ENCODE peak calls at places on chromosomes 6 and 20, in ten cellular contexts. One of them, this sample, is unnamed.

GRCh38 chr6:162871966-162872365 is 144.2 kb downstream of the PACRG start:
- DNase-seq in Right ventricle myocardium superior: no peak
- DNase-seq in nephron progenitor cell: no peak
- DNase-seq in ELF-1: no peak
- DNase-seq in stimulated activated CD8-positive, alpha-beta memory T cell treated with anti-CD3 and anti-CD28 coated beads, Interleukin-15, amount 100 ng/mL, for 4 hours: no peak
- DNase-seq in right cardiac atrium: no peak
- DNase-seq in HEK293T: no peak
- DNase-seq in naive thymus-derived CD8-positive, alpha-beta T cell: no peak
- DNase-seq in left kidney: no peak
- DNase-seq in ELR: no peak
- DNase-seq in this sample: no peak

GRCh38 chr6:28789553-28790083 is 134.2 kb downstream of the TRIM27 start:
- DNase-seq in ELR: peak; percentile 79
- DNase-seq in right cardiac atrium: no peak
- DNase-seq in nephron progenitor cell: no peak
- DNase-seq in naive thymus-derived CD8-positive, alpha-beta T cell: no peak
- DNase-seq in HEK293T: no peak
- DNase-seq in Right ventricle myocardium superior: no peak
- DNase-seq in ELF-1: peak; percentile 91
- DNase-seq in stimulated activated CD8-positive, alpha-beta memory T cell treated with anti-CD3 and anti-CD28 coated beads, Interleukin-15, amount 100 ng/mL, for 4 hours: no peak
- DNase-seq in left kidney: peak; percentile 53
- DNase-seq in this sample: peak; percentile 79

GRCh38 chr20:58308680-58309527 is 611 bp upstream of the RAB22A start:
- DNase-seq in left kidney: peak; percentile 74
- DNase-seq in Right ventricle myocardium superior: peak; percentile 80
- DNase-seq in HEK293T: peak; percentile 82
- DNase-seq in nephron progenitor cell: peak; percentile 65
- DNase-seq in right cardiac atrium: peak; percentile 87
- DNase-seq in naive thymus-derived CD8-positive, alpha-beta T cell: no peak
- DNase-seq in ELF-1: peak; percentile 50
- DNase-seq in stimulated activated CD8-positive, alpha-beta memory T cell treated with anti-CD3 and anti-CD28 coated beads, Interleukin-15, amount 100 ng/mL, for 4 hours: no peak
- DNase-seq in ELR: peak; percentile 66
- DNase-seq in this sample: peak; percentile 40

GRCh38 chr20:44404204-44405181 is 49.0 kb downstream of the HNF4A start:
- DNase-seq in nephron progenitor cell: no peak
- DNase-seq in HEK293T: no peak
- DNase-seq in naive thymus-derived CD8-positive, alpha-beta T cell: no peak
- DNase-seq in ELF-1: no peak
- DNase-seq in left kidney: no peak
- DNase-seq in stimulated activated CD8-positive, alpha-beta memory T cell treated with anti-CD3 and anti-CD28 coated beads, Interleukin-15, amount 100 ng/mL, for 4 hours: no peak
- DNase-seq in ELR: no peak
- DNase-seq in Right ventricle myocardium superior: no peak
- DNase-seq in right cardiac atrium: no peak
- DNase-seq in this sample: no peak

GRCh38 chr6:137903933-137904821 is 37.1 kb downstream of the TNFAIP3 start:
- DNase-seq in nephron progenitor cell: no peak
- DNase-seq in right cardiac atrium: no peak
- DNase-seq in ELF-1: no peak
- DNase-seq in left kidney: no peak
- DNase-seq in Right ventricle myocardium superior: no peak
- DNase-seq in ELR: peak; percentile 59
- DNase-seq in stimulated activated CD8-positive, alpha-beta memory T cell treated with anti-CD3 and anti-CD28 coated beads, Interleukin-15, amount 100 ng/mL, for 4 hours: peak; percentile 35
- DNase-seq in HEK293T: no peak
- DNase-seq in naive thymus-derived CD8-positive, alpha-beta T cell: no peak
- DNase-seq in this sample: no peak

GRCh38 chr6:152669894-152670293 is 27.8 kb upstream of the MYCT1 start:
- DNase-seq in ELR: peak; percentile 46
- DNase-seq in stimulated activated CD8-positive, alpha-beta memory T cell treated with anti-CD3 and anti-CD28 coated beads, Interleukin-15, amount 100 ng/mL, for 4 hours: no peak
- DNase-seq in left kidney: peak; percentile 26
- DNase-seq in right cardiac atrium: no peak
- DNase-seq in HEK293T: no peak
- DNase-seq in nephron progenitor cell: no peak
- DNase-seq in Right ventricle myocardium superior: no peak
- DNase-seq in ELF-1: no peak
- DNase-seq in naive thymus-derived CD8-positive, alpha-beta T cell: no peak
- DNase-seq in this sample: no peak

GRCh38 chr6:148465654-148466053 is 123.0 kb downstream of the SASH1 start:
- DNase-seq in HEK293T: no peak
- DNase-seq in stimulated activated CD8-positive, alpha-beta memory T cell treated with anti-CD3 and anti-CD28 coated beads, Interleukin-15, amount 100 ng/mL, for 4 hours: no peak
- DNase-seq in ELR: no peak
- DNase-seq in naive thymus-derived CD8-positive, alpha-beta T cell: no peak
- DNase-seq in Right ventricle myocardium superior: no peak
- DNase-seq in left kidney: no peak
- DNase-seq in right cardiac atrium: peak; percentile 29
- DNase-seq in ELF-1: no peak
- DNase-seq in nephron progenitor cell: no peak
- DNase-seq in this sample: no peak

GRCh38 chr6:111482236-111482958 is 621 bp downstream of the REV3L start:
- DNase-seq in Right ventricle myocardium superior: peak; percentile 69
- DNase-seq in HEK293T: no peak
- DNase-seq in nephron progenitor cell: peak; percentile 62
- DNase-seq in left kidney: peak; percentile 82
- DNase-seq in stimulated activated CD8-positive, alpha-beta memory T cell treated with anti-CD3 and anti-CD28 coated beads, Interleukin-15, amount 100 ng/mL, for 4 hours: peak; percentile 10
- DNase-seq in ELR: peak; percentile 61
- DNase-seq in ELF-1: peak; percentile 54
- DNase-seq in right cardiac atrium: peak; percentile 84
- DNase-seq in naive thymus-derived CD8-positive, alpha-beta T cell: peak; percentile 63
- DNase-seq in this sample: peak; percentile 46

GRCh38 chr20:54980321-54980960 is 505.0 kb downstream of the DOK5 start:
- DNase-seq in right cardiac atrium: no peak
- DNase-seq in stimulated activated CD8-positive, alpha-beta memory T cell treated with anti-CD3 and anti-CD28 coated beads, Interleukin-15, amount 100 ng/mL, for 4 hours: no peak
- DNase-seq in HEK293T: no peak
- DNase-seq in Right ventricle myocardium superior: no peak
- DNase-seq in ELF-1: peak; percentile 8
- DNase-seq in naive thymus-derived CD8-positive, alpha-beta T cell: no peak
- DNase-seq in ELR: peak; percentile 0
- DNase-seq in nephron progenitor cell: peak; percentile 8
- DNase-seq in left kidney: peak; percentile 66
- DNase-seq in this sample: peak; percentile 22

GRCh38 chr6:72386324-72386723 is 235.5 kb upstream of the KCNQ5 start:
- DNase-seq in ELR: peak; percentile 3
- DNase-seq in nephron progenitor cell: no peak
- DNase-seq in Right ventricle myocardium superior: no peak
- DNase-seq in HEK293T: no peak
- DNase-seq in naive thymus-derived CD8-positive, alpha-beta T cell: no peak
- DNase-seq in left kidney: no peak
- DNase-seq in ELF-1: no peak
- DNase-seq in right cardiac atrium: no peak
- DNase-seq in stimulated activated CD8-positive, alpha-beta memory T cell treated with anti-CD3 and anti-CD28 coated beads, Interleukin-15, amount 100 ng/mL, for 4 hours: no peak
- DNase-seq in this sample: no peak

GRCh38 chr6:4074478-4075235 is 4.3 kb downstream of the FAM217A start:
- DNase-seq in HEK293T: no peak
- DNase-seq in naive thymus-derived CD8-positive, alpha-beta T cell: no peak
- DNase-seq in ELR: no peak
- DNase-seq in nephron progenitor cell: no peak
- DNase-seq in right cardiac atrium: no peak
- DNase-seq in left kidney: no peak
- DNase-seq in ELF-1: no peak
- DNase-seq in stimulated activated CD8-positive, alpha-beta memory T cell treated with anti-CD3 and anti-CD28 coated beads, Interleukin-15, amount 100 ng/mL, for 4 hours: no peak
- DNase-seq in Right ventricle myocardium superior: no peak
- DNase-seq in this sample: no peak

GRCh38 chr20:49821850-49822249 is 9.2 kb downstream of the SLC9A8 start:
- DNase-seq in nephron progenitor cell: no peak
- DNase-seq in naive thymus-derived CD8-positive, alpha-beta T cell: no peak
- DNase-seq in ELF-1: no peak
- DNase-seq in Right ventricle myocardium superior: no peak
- DNase-seq in stimulated activated CD8-positive, alpha-beta memory T cell treated with anti-CD3 and anti-CD28 coated beads, Interleukin-15, amount 100 ng/mL, for 4 hours: no peak
- DNase-seq in HEK293T: no peak
- DNase-seq in left kidney: no peak
- DNase-seq in ELR: peak; percentile 52
- DNase-seq in right cardiac atrium: no peak
- DNase-seq in this sample: no peak

GRCh38 chr6:130671119-130672104 is 155.8 kb upstream of the SMLR1 start:
- DNase-seq in Right ventricle myocardium superior: no peak
- DNase-seq in HEK293T: no peak
- DNase-seq in nephron progenitor cell: no peak
- DNase-seq in right cardiac atrium: peak; percentile 58
- DNase-seq in ELF-1: no peak
- DNase-seq in naive thymus-derived CD8-positive, alpha-beta T cell: no peak
- DNase-seq in stimulated activated CD8-positive, alpha-beta memory T cell treated with anti-CD3 and anti-CD28 coated beads, Interleukin-15, amount 100 ng/mL, for 4 hours: no peak
- DNase-seq in ELR: no peak
- DNase-seq in left kidney: no peak
- DNase-seq in this sample: no peak

GRCh38 chr6:150352321-150353296 is 16.2 kb upstream of the IYD start:
- DNase-seq in ELF-1: no peak
- DNase-seq in right cardiac atrium: no peak
- DNase-seq in naive thymus-derived CD8-positive, alpha-beta T cell: no peak
- DNase-seq in ELR: peak; percentile 39
- DNase-seq in stimulated activated CD8-positive, alpha-beta memory T cell treated with anti-CD3 and anti-CD28 coated beads, Interleukin-15, amount 100 ng/mL, for 4 hours: no peak
- DNase-seq in Right ventricle myocardium superior: no peak
- DNase-seq in HEK293T: no peak
- DNase-seq in nephron progenitor cell: no peak
- DNase-seq in left kidney: peak; percentile 39
- DNase-seq in this sample: no peak

GRCh38 chr20:50516180-50516934 is 6.2 kb downstream of the PTPN1 start:
- DNase-seq in ELR: no peak
- DNase-seq in left kidney: no peak
- DNase-seq in stimulated activated CD8-positive, alpha-beta memory T cell treated with anti-CD3 and anti-CD28 coated beads, Interleukin-15, amount 100 ng/mL, for 4 hours: no peak
- DNase-seq in right cardiac atrium: no peak
- DNase-seq in HEK293T: no peak
- DNase-seq in Right ventricle myocardium superior: no peak
- DNase-seq in nephron progenitor cell: no peak
- DNase-seq in ELF-1: no peak
- DNase-seq in naive thymus-derived CD8-positive, alpha-beta T cell: no peak
- DNase-seq in this sample: no peak

GRCh38 chr6:110233769-110234374 is 53.6 kb downstream of the CDC40 start:
- DNase-seq in HEK293T: no peak
- DNase-seq in ELR: no peak
- DNase-seq in naive thymus-derived CD8-positive, alpha-beta T cell: peak; percentile 26
- DNase-seq in Right ventricle myocardium superior: no peak
- DNase-seq in stimulated activated CD8-positive, alpha-beta memory T cell treated with anti-CD3 and anti-CD28 coated beads, Interleukin-15, amount 100 ng/mL, for 4 hours: no peak
- DNase-seq in nephron progenitor cell: no peak
- DNase-seq in left kidney: no peak
- DNase-seq in ELF-1: no peak
- DNase-seq in right cardiac atrium: no peak
- DNase-seq in this sample: peak; percentile 26

GRCh38 chr6:31541059-31541657 is 645 bp downstream of the DDX39B start:
- DNase-seq in naive thymus-derived CD8-positive, alpha-beta T cell: peak; percentile 82
- DNase-seq in left kidney: peak; percentile 90
- DNase-seq in ELR: peak; percentile 74
- DNase-seq in nephron progenitor cell: peak; percentile 45
- DNase-seq in stimulated activated CD8-positive, alpha-beta memory T cell treated with anti-CD3 and anti-CD28 coated beads, Interleukin-15, amount 100 ng/mL, for 4 hours: peak; percentile 37
- DNase-seq in Right ventricle myocardium superior: peak; percentile 51
- DNase-seq in HEK293T: peak; percentile 54
- DNase-seq in right cardiac atrium: peak; percentile 70
- DNase-seq in ELF-1: peak; percentile 68
- DNase-seq in this sample: peak; percentile 72

GRCh38 chr20:33658510-33658909 is 3.6 kb upstream of the C20orf144 start:
- DNase-seq in nephron progenitor cell: no peak
- DNase-seq in ELF-1: no peak
- DNase-seq in naive thymus-derived CD8-positive, alpha-beta T cell: no peak
- DNase-seq in left kidney: no peak
- DNase-seq in HEK293T: no peak
- DNase-seq in Right ventricle myocardium superior: no peak
- DNase-seq in ELR: no peak
- DNase-seq in stimulated activated CD8-positive, alpha-beta memory T cell treated with anti-CD3 and anti-CD28 coated beads, Interleukin-15, amount 100 ng/mL, for 4 hours: no peak
- DNase-seq in right cardiac atrium: no peak
- DNase-seq in this sample: no peak

GRCh38 chr20:63553251-63553932 is 567 bp upstream of the FNDC11 start:
- DNase-seq in naive thymus-derived CD8-positive, alpha-beta T cell: peak; percentile 90
- DNase-seq in HEK293T: peak; percentile 90
- DNase-seq in Right ventricle myocardium superior: peak; percentile 84
- DNase-seq in left kidney: peak; percentile 88
- DNase-seq in ELF-1: peak; percentile 85
- DNase-seq in stimulated activated CD8-positive, alpha-beta memory T cell treated with anti-CD3 and anti-CD28 coated beads, Interleukin-15, amount 100 ng/mL, for 4 hours: peak; percentile 78
- DNase-seq in ELR: peak; percentile 83
- DNase-seq in nephron progenitor cell: peak; percentile 96
- DNase-seq in right cardiac atrium: peak; percentile 91
- DNase-seq in this sample: peak; percentile 80

GRCh38 chr6:159908535-159908934 is 17.7 kb downstream of the MAS1 start:
- DNase-seq in ELF-1: no peak
- DNase-seq in Right ventricle myocardium superior: no peak
- DNase-seq in naive thymus-derived CD8-positive, alpha-beta T cell: no peak
- DNase-seq in stimulated activated CD8-positive, alpha-beta memory T cell treated with anti-CD3 and anti-CD28 coated beads, Interleukin-15, amount 100 ng/mL, for 4 hours: no peak
- DNase-seq in ELR: no peak
- DNase-seq in right cardiac atrium: no peak
- DNase-seq in nephron progenitor cell: no peak
- DNase-seq in left kidney: no peak
- DNase-seq in HEK293T: no peak
- DNase-seq in this sample: no peak

GRCh38 chr6:17013701-17014100 is 88.1 kb upstream of the STMND1 start:
- DNase-seq in stimulated activated CD8-positive, alpha-beta memory T cell treated with anti-CD3 and anti-CD28 coated beads, Interleukin-15, amount 100 ng/mL, for 4 hours: no peak
- DNase-seq in Right ventricle myocardium superior: no peak
- DNase-seq in ELR: peak; percentile 95
- DNase-seq in left kidney: no peak
- DNase-seq in naive thymus-derived CD8-positive, alpha-beta T cell: no peak
- DNase-seq in nephron progenitor cell: no peak
- DNase-seq in HEK293T: no peak
- DNase-seq in right cardiac atrium: no peak
- DNase-seq in ELF-1: no peak
- DNase-seq in this sample: no peak

GRCh38 chr6:24440897-24441598 is 38.3 kb downstream of the MRS2 start:
- DNase-seq in stimulated activated CD8-positive, alpha-beta memory T cell treated with anti-CD3 and anti-CD28 coated beads, Interleukin-15, amount 100 ng/mL, for 4 hours: no peak
- DNase-seq in ELF-1: no peak
- DNase-seq in nephron progenitor cell: no peak
- DNase-seq in naive thymus-derived CD8-positive, alpha-beta T cell: no peak
- DNase-seq in ELR: no peak
- DNase-seq in right cardiac atrium: no peak
- DNase-seq in HEK293T: peak; percentile 26
- DNase-seq in left kidney: peak; percentile 13
- DNase-seq in Right ventricle myocardium superior: no peak
- DNase-seq in this sample: no peak

GRCh38 chr20:59684685-59685212 is 80.4 kb downstream of the PHACTR3 start:
- DNase-seq in stimulated activated CD8-positive, alpha-beta memory T cell treated with anti-CD3 and anti-CD28 coated beads, Interleukin-15, amount 100 ng/mL, for 4 hours: no peak
- DNase-seq in right cardiac atrium: no peak
- DNase-seq in nephron progenitor cell: no peak
- DNase-seq in ELR: no peak
- DNase-seq in ELF-1: no peak
- DNase-seq in Right ventricle myocardium superior: no peak
- DNase-seq in HEK293T: no peak
- DNase-seq in left kidney: no peak
- DNase-seq in naive thymus-derived CD8-positive, alpha-beta T cell: no peak
- DNase-seq in this sample: no peak

GRCh38 chr6:18493421-18493891 is 106.3 kb downstream of the RNF144B start:
- DNase-seq in naive thymus-derived CD8-positive, alpha-beta T cell: no peak
- DNase-seq in ELF-1: no peak
- DNase-seq in HEK293T: no peak
- DNase-seq in right cardiac atrium: no peak
- DNase-seq in ELR: no peak
- DNase-seq in Right ventricle myocardium superior: no peak
- DNase-seq in stimulated activated CD8-positive, alpha-beta memory T cell treated with anti-CD3 and anti-CD28 coated beads, Interleukin-15, amount 100 ng/mL, for 4 hours: no peak
- DNase-seq in nephron progenitor cell: no peak
- DNase-seq in left kidney: peak; percentile 79
- DNase-seq in this sample: no peak

GRCh38 chr20:35773154-35773751 is 1.4 kb downstream of the PHF20 start:
- DNase-seq in HEK293T: no peak
- DNase-seq in nephron progenitor cell: no peak
- DNase-seq in right cardiac atrium: no peak
- DNase-seq in ELF-1: peak; percentile 67
- DNase-seq in left kidney: no peak
- DNase-seq in Right ventricle myocardium superior: no peak
- DNase-seq in ELR: peak; percentile 28
- DNase-seq in stimulated activated CD8-positive, alpha-beta memory T cell treated with anti-CD3 and anti-CD28 coated beads, Interleukin-15, amount 100 ng/mL, for 4 hours: no peak
- DNase-seq in naive thymus-derived CD8-positive, alpha-beta T cell: peak; percentile 54
- DNase-seq in this sample: peak; percentile 34

GRCh38 chr20:19735446-19735845 is 22.6 kb upstream of the RIN2 start:
- DNase-seq in stimulated activated CD8-positive, alpha-beta memory T cell treated with anti-CD3 and anti-CD28 coated beads, Interleukin-15, amount 100 ng/mL, for 4 hours: no peak
- DNase-seq in Right ventricle myocardium superior: peak; percentile 82
- DNase-seq in ELF-1: peak; percentile 43
- DNase-seq in ELR: peak; percentile 87
- DNase-seq in right cardiac atrium: peak; percentile 86
- DNase-seq in HEK293T: peak; percentile 19
- DNase-seq in nephron progenitor cell: no peak
- DNase-seq in naive thymus-derived CD8-positive, alpha-beta T cell: no peak
- DNase-seq in left kidney: peak; percentile 32
- DNase-seq in this sample: no peak

GRCh38 chr20:34710568-34710839 is 6.4 kb downstream of the TP53INP2 start:
- DNase-seq in ELR: no peak
- DNase-seq in naive thymus-derived CD8-positive, alpha-beta T cell: no peak
- DNase-seq in right cardiac atrium: no peak
- DNase-seq in ELF-1: no peak
- DNase-seq in nephron progenitor cell: no peak
- DNase-seq in Right ventricle myocardium superior: no peak
- DNase-seq in left kidney: no peak
- DNase-seq in HEK293T: no peak
- DNase-seq in stimulated activated CD8-positive, alpha-beta memory T cell treated with anti-CD3 and anti-CD28 coated beads, Interleukin-15, amount 100 ng/mL, for 4 hours: no peak
- DNase-seq in this sample: no peak

GRCh38 chr6:41066867-41067304 is 5.3 kb downstream of the OARD1 start:
- DNase-seq in ELR: peak; percentile 81
- DNase-seq in right cardiac atrium: peak; percentile 88
- DNase-seq in HEK293T: peak; percentile 47
- DNase-seq in nephron progenitor cell: peak; percentile 78
- DNase-seq in stimulated activated CD8-positive, alpha-beta memory T cell treated with anti-CD3 and anti-CD28 coated beads, Interleukin-15, amount 100 ng/mL, for 4 hours: peak; percentile 11
- DNase-seq in left kidney: peak; percentile 86
- DNase-seq in naive thymus-derived CD8-positive, alpha-beta T cell: peak; percentile 58
- DNase-seq in Right ventricle myocardium superior: peak; percentile 69
- DNase-seq in ELF-1: peak; percentile 70
- DNase-seq in this sample: peak; percentile 64